ENCODE peak calls at places on chromosomes 6 and 20, in nine cellular contexts. One of them, this sample, is unnamed.

GRCh38 chr6:161080263-161080970 is 88.8 kb downstream of the MAP3K4 start:
- DNase-seq in epithelial cell of esophagus: no peak
- DNase-seq in B cell: no peak
- DNase-seq in astrocyte of the spinal cord: no peak
- DNase-seq in HepG2: no peak
- DNase-seq in AG09309: no peak
- DNase-seq in foreskin fibroblast: no peak
- DNase-seq in neural progenitor cell: no peak
- DNase-seq in endothelial cell: no peak
- DNase-seq in this sample: no peak

GRCh38 chr20:50575869-50576720 is 65.9 kb downstream of the PTPN1 start:
- DNase-seq in epithelial cell of esophagus: peak; percentile 60
- DNase-seq in B cell: peak; percentile 73
- DNase-seq in astrocyte of the spinal cord: peak; percentile 54
- DNase-seq in HepG2: peak; percentile 63
- DNase-seq in AG09309: no peak
- DNase-seq in foreskin fibroblast: peak; percentile 47
- DNase-seq in neural progenitor cell: peak; percentile 72
- DNase-seq in endothelial cell: peak; percentile 58
- DNase-seq in this sample: peak; percentile 80

GRCh38 chr6:32627831-32628230 is 9.4 kb upstream of the HLA-DQA1 start:
- DNase-seq in epithelial cell of esophagus: no peak
- DNase-seq in B cell: peak; percentile 83
- DNase-seq in astrocyte of the spinal cord: peak; percentile 10
- DNase-seq in HepG2: no peak
- DNase-seq in AG09309: no peak
- DNase-seq in foreskin fibroblast: no peak
- DNase-seq in neural progenitor cell: no peak
- DNase-seq in endothelial cell: no peak
- DNase-seq in this sample: peak; percentile 53

GRCh38 chr6:87702589-87702945 is 534 bp upstream of the AKIRIN2 start:
- DNase-seq in epithelial cell of esophagus: peak; percentile 70
- DNase-seq in B cell: no peak
- DNase-seq in astrocyte of the spinal cord: no peak
- DNase-seq in HepG2: peak; percentile 49
- DNase-seq in AG09309: peak; percentile 38
- DNase-seq in foreskin fibroblast: peak; percentile 35
- DNase-seq in neural progenitor cell: peak; percentile 84
- DNase-seq in endothelial cell: no peak
- DNase-seq in this sample: no peak

GRCh38 chr6:316753-317038 is 24.4 kb downstream of the DUSP22 start:
- DNase-seq in epithelial cell of esophagus: no peak
- DNase-seq in B cell: no peak
- DNase-seq in astrocyte of the spinal cord: no peak
- DNase-seq in HepG2: no peak
- DNase-seq in AG09309: no peak
- DNase-seq in foreskin fibroblast: no peak
- DNase-seq in neural progenitor cell: no peak
- DNase-seq in endothelial cell: no peak
- DNase-seq in this sample: no peak

GRCh38 chr6:143236151-143236788 is 175.6 kb downstream of the AIG1 start:
- DNase-seq in epithelial cell of esophagus: no peak
- DNase-seq in B cell: no peak
- DNase-seq in astrocyte of the spinal cord: peak; percentile 51
- DNase-seq in HepG2: no peak
- DNase-seq in AG09309: peak; percentile 38
- DNase-seq in foreskin fibroblast: peak; percentile 72
- DNase-seq in neural progenitor cell: no peak
- DNase-seq in endothelial cell: no peak
- DNase-seq in this sample: no peak

GRCh38 chr6:24306038-24306437 is 51.8 kb downstream of the DCDC2 start:
- DNase-seq in epithelial cell of esophagus: no peak
- DNase-seq in B cell: no peak
- DNase-seq in astrocyte of the spinal cord: no peak
- DNase-seq in HepG2: no peak
- DNase-seq in AG09309: no peak
- DNase-seq in foreskin fibroblast: no peak
- DNase-seq in neural progenitor cell: no peak
- DNase-seq in endothelial cell: no peak
- DNase-seq in this sample: no peak

GRCh38 chr6:169868458-169868857 is 117.0 kb downstream of the ERMARD start:
- DNase-seq in epithelial cell of esophagus: no peak
- DNase-seq in B cell: no peak
- DNase-seq in astrocyte of the spinal cord: no peak
- DNase-seq in HepG2: no peak
- DNase-seq in AG09309: no peak
- DNase-seq in foreskin fibroblast: no peak
- DNase-seq in neural progenitor cell: no peak
- DNase-seq in endothelial cell: no peak
- DNase-seq in this sample: peak; percentile 83

GRCh38 chr6:33178755-33179475 is 13.4 kb downstream of the COL11A2 start:
- DNase-seq in epithelial cell of esophagus: no peak
- DNase-seq in B cell: no peak
- DNase-seq in astrocyte of the spinal cord: no peak
- DNase-seq in HepG2: no peak
- DNase-seq in AG09309: no peak
- DNase-seq in foreskin fibroblast: no peak
- DNase-seq in neural progenitor cell: no peak
- DNase-seq in endothelial cell: no peak
- DNase-seq in this sample: no peak

GRCh38 chr20:44211177-44212039 is 837 bp upstream of the OSER1 start:
- DNase-seq in epithelial cell of esophagus: no peak
- DNase-seq in B cell: no peak
- DNase-seq in astrocyte of the spinal cord: peak; percentile 27
- DNase-seq in HepG2: no peak
- DNase-seq in AG09309: no peak
- DNase-seq in foreskin fibroblast: peak; percentile 37
- DNase-seq in neural progenitor cell: peak; percentile 26
- DNase-seq in endothelial cell: no peak
- DNase-seq in this sample: peak; percentile 40

GRCh38 chr20:38604873-38605303 is 3.3 kb downstream of the ARHGAP40 start:
- DNase-seq in epithelial cell of esophagus: peak; percentile 92
- DNase-seq in B cell: no peak
- DNase-seq in astrocyte of the spinal cord: peak; percentile 30
- DNase-seq in HepG2: peak; percentile 100
- DNase-seq in AG09309: no peak
- DNase-seq in foreskin fibroblast: peak; percentile 4
- DNase-seq in neural progenitor cell: no peak
- DNase-seq in endothelial cell: no peak
- DNase-seq in this sample: no peak

GRCh38 chr20:17767624-17768023 is 67.9 kb downstream of the BANF2 start:
- DNase-seq in epithelial cell of esophagus: no peak
- DNase-seq in B cell: no peak
- DNase-seq in astrocyte of the spinal cord: no peak
- DNase-seq in HepG2: no peak
- DNase-seq in AG09309: no peak
- DNase-seq in foreskin fibroblast: no peak
- DNase-seq in neural progenitor cell: no peak
- DNase-seq in endothelial cell: no peak
- DNase-seq in this sample: no peak

GRCh38 chr6:327538-328183 is 35.4 kb downstream of the DUSP22 start:
- DNase-seq in epithelial cell of esophagus: no peak
- DNase-seq in B cell: no peak
- DNase-seq in astrocyte of the spinal cord: peak; percentile 65
- DNase-seq in HepG2: no peak
- DNase-seq in AG09309: no peak
- DNase-seq in foreskin fibroblast: peak; percentile 17
- DNase-seq in neural progenitor cell: no peak
- DNase-seq in endothelial cell: no peak
- DNase-seq in this sample: no peak

GRCh38 chr6:6966127-6966526 is 141.6 kb upstream of the RREB1 start:
- DNase-seq in epithelial cell of esophagus: peak; percentile 45
- DNase-seq in B cell: no peak
- DNase-seq in astrocyte of the spinal cord: no peak
- DNase-seq in HepG2: no peak
- DNase-seq in AG09309: no peak
- DNase-seq in foreskin fibroblast: no peak
- DNase-seq in neural progenitor cell: no peak
- DNase-seq in endothelial cell: no peak
- DNase-seq in this sample: no peak

GRCh38 chr20:43923917-43924316 is 9.3 kb downstream of the TOX2 start:
- DNase-seq in epithelial cell of esophagus: no peak
- DNase-seq in B cell: no peak
- DNase-seq in astrocyte of the spinal cord: no peak
- DNase-seq in HepG2: no peak
- DNase-seq in AG09309: no peak
- DNase-seq in foreskin fibroblast: no peak
- DNase-seq in neural progenitor cell: no peak
- DNase-seq in endothelial cell: no peak
- DNase-seq in this sample: no peak

GRCh38 chr20:14953736-14954135 is 616.3 kb upstream of the FLRT3 start:
- DNase-seq in epithelial cell of esophagus: no peak
- DNase-seq in B cell: no peak
- DNase-seq in astrocyte of the spinal cord: no peak
- DNase-seq in HepG2: no peak
- DNase-seq in AG09309: no peak
- DNase-seq in foreskin fibroblast: no peak
- DNase-seq in neural progenitor cell: no peak
- DNase-seq in endothelial cell: no peak
- DNase-seq in this sample: no peak

GRCh38 chr6:47766445-47766844 is 15.4 kb upstream of the OPN5 start:
- DNase-seq in epithelial cell of esophagus: no peak
- DNase-seq in B cell: no peak
- DNase-seq in astrocyte of the spinal cord: no peak
- DNase-seq in HepG2: no peak
- DNase-seq in AG09309: no peak
- DNase-seq in foreskin fibroblast: no peak
- DNase-seq in neural progenitor cell: no peak
- DNase-seq in endothelial cell: no peak
- DNase-seq in this sample: no peak

GRCh38 chr20:2752631-2753455 is 47.6 kb downstream of the CPXM1 start:
- DNase-seq in epithelial cell of esophagus: peak; percentile 43
- DNase-seq in B cell: no peak
- DNase-seq in astrocyte of the spinal cord: peak; percentile 37
- DNase-seq in HepG2: peak; percentile 58
- DNase-seq in AG09309: no peak
- DNase-seq in foreskin fibroblast: peak; percentile 21
- DNase-seq in neural progenitor cell: peak; percentile 90
- DNase-seq in endothelial cell: peak; percentile 62
- DNase-seq in this sample: peak; percentile 58

GRCh38 chr6:31575335-31575901 is at the start of gene TNF:
- DNase-seq in epithelial cell of esophagus: peak; percentile 80
- DNase-seq in B cell: peak; percentile 76
- DNase-seq in astrocyte of the spinal cord: no peak
- DNase-seq in HepG2: no peak
- DNase-seq in AG09309: no peak
- DNase-seq in foreskin fibroblast: no peak
- DNase-seq in neural progenitor cell: no peak
- DNase-seq in endothelial cell: no peak
- DNase-seq in this sample: peak; percentile 87

GRCh38 chr6:44052419-44053011 is 74.7 kb downstream of the MRPL14 start:
- DNase-seq in epithelial cell of esophagus: no peak
- DNase-seq in B cell: no peak
- DNase-seq in astrocyte of the spinal cord: peak; percentile 75
- DNase-seq in HepG2: no peak
- DNase-seq in AG09309: peak; percentile 63
- DNase-seq in foreskin fibroblast: peak; percentile 78
- DNase-seq in neural progenitor cell: peak; percentile 59
- DNase-seq in endothelial cell: no peak
- DNase-seq in this sample: no peak
- TF ChIP-seq CTCF in epithelial cell of esophagus: no peak
- TF ChIP-seq CTCF in B cell: no peak
- TF ChIP-seq CTCF in astrocyte of the spinal cord: no peak
- TF ChIP-seq CTCF in HepG2: no peak
- TF ChIP-seq CTCF in AG09309: no peak
- TF ChIP-seq CTCF in foreskin fibroblast: no peak
- TF ChIP-seq CTCF in neural progenitor cell: no peak
- TF ChIP-seq CTCF in endothelial cell: no peak
- TF ChIP-seq CTCF in this sample: no peak

GRCh38 chr6:107611060-107611824 is 121.3 kb downstream of the SOBP start:
- DNase-seq in epithelial cell of esophagus: no peak
- DNase-seq in B cell: no peak
- DNase-seq in astrocyte of the spinal cord: no peak
- DNase-seq in HepG2: no peak
- DNase-seq in AG09309: no peak
- DNase-seq in foreskin fibroblast: no peak
- DNase-seq in neural progenitor cell: peak; percentile 81
- DNase-seq in endothelial cell: no peak
- DNase-seq in this sample: no peak
- TF ChIP-seq CTCF in epithelial cell of esophagus: no peak
- TF ChIP-seq CTCF in B cell: no peak
- TF ChIP-seq CTCF in astrocyte of the spinal cord: no peak
- TF ChIP-seq CTCF in HepG2: no peak
- TF ChIP-seq CTCF in AG09309: no peak
- TF ChIP-seq CTCF in foreskin fibroblast: no peak
- TF ChIP-seq CTCF in neural progenitor cell: no peak
- TF ChIP-seq CTCF in endothelial cell: no peak
- TF ChIP-seq CTCF in this sample: no peak

GRCh38 chr6:157226026-157226639 is 97.2 kb downstream of the TMEM242 start:
- DNase-seq in epithelial cell of esophagus: no peak
- DNase-seq in B cell: no peak
- DNase-seq in astrocyte of the spinal cord: no peak
- DNase-seq in HepG2: no peak
- DNase-seq in AG09309: peak; percentile 42
- DNase-seq in foreskin fibroblast: no peak
- DNase-seq in neural progenitor cell: no peak
- DNase-seq in endothelial cell: no peak
- DNase-seq in this sample: no peak

GRCh38 chr6:157229219-157229607 is 94.1 kb downstream of the TMEM242 start:
- DNase-seq in epithelial cell of esophagus: no peak
- DNase-seq in B cell: no peak
- DNase-seq in astrocyte of the spinal cord: no peak
- DNase-seq in HepG2: no peak
- DNase-seq in AG09309: no peak
- DNase-seq in foreskin fibroblast: no peak
- DNase-seq in neural progenitor cell: no peak
- DNase-seq in endothelial cell: no peak
- DNase-seq in this sample: no peak

GRCh38 chr6:157226761-157227160 is 96.6 kb downstream of the TMEM242 start:
- DNase-seq in epithelial cell of esophagus: no peak
- DNase-seq in B cell: no peak
- DNase-seq in astrocyte of the spinal cord: no peak
- DNase-seq in HepG2: no peak
- DNase-seq in AG09309: no peak
- DNase-seq in foreskin fibroblast: no peak
- DNase-seq in neural progenitor cell: no peak
- DNase-seq in endothelial cell: no peak
- DNase-seq in this sample: no peak

GRCh38 chr6:157228421-157229218 is 94.7 kb downstream of the TMEM242 start:
- DNase-seq in epithelial cell of esophagus: no peak
- DNase-seq in B cell: no peak
- DNase-seq in astrocyte of the spinal cord: no peak
- DNase-seq in HepG2: no peak
- DNase-seq in AG09309: no peak
- DNase-seq in foreskin fibroblast: no peak
- DNase-seq in neural progenitor cell: peak; percentile 79
- DNase-seq in endothelial cell: no peak
- DNase-seq in this sample: no peak

GRCh38 chr6:157227202-157228166 is 95.8 kb downstream of the TMEM242 start:
- DNase-seq in epithelial cell of esophagus: no peak
- DNase-seq in B cell: no peak
- DNase-seq in astrocyte of the spinal cord: no peak
- DNase-seq in HepG2: no peak
- DNase-seq in AG09309: no peak
- DNase-seq in foreskin fibroblast: no peak
- DNase-seq in neural progenitor cell: no peak
- DNase-seq in endothelial cell: no peak
- DNase-seq in this sample: peak; percentile 27
- TF ChIP-seq CTCF in epithelial cell of esophagus: peak; percentile 17
- TF ChIP-seq CTCF in B cell: peak; percentile 19
- TF ChIP-seq CTCF in astrocyte of the spinal cord: peak; percentile 36
- TF ChIP-seq CTCF in HepG2: peak; percentile 41
- TF ChIP-seq CTCF in AG09309: peak; percentile 35
- TF ChIP-seq CTCF in foreskin fibroblast: peak; percentile 33
- TF ChIP-seq CTCF in neural progenitor cell: peak; percentile 47
- TF ChIP-seq CTCF in endothelial cell: peak; percentile 58
- TF ChIP-seq CTCF in this sample: peak; percentile 60

GRCh38 chr6:71385111-71385822 is 96.7 kb downstream of the OGFRL1 start:
- DNase-seq in epithelial cell of esophagus: no peak
- DNase-seq in B cell: no peak
- DNase-seq in astrocyte of the spinal cord: no peak
- DNase-seq in HepG2: no peak
- DNase-seq in AG09309: no peak
- DNase-seq in foreskin fibroblast: no peak
- DNase-seq in neural progenitor cell: no peak
- DNase-seq in endothelial cell: no peak
- DNase-seq in this sample: no peak
- TF ChIP-seq CTCF in epithelial cell of esophagus: no peak
- TF ChIP-seq CTCF in B cell: no peak
- TF ChIP-seq CTCF in astrocyte of the spinal cord: no peak
- TF ChIP-seq CTCF in HepG2: no peak
- TF ChIP-seq CTCF in AG09309: no peak
- TF ChIP-seq CTCF in foreskin fibroblast: no peak
- TF ChIP-seq CTCF in neural progenitor cell: no peak
- TF ChIP-seq CTCF in endothelial cell: no peak
- TF ChIP-seq CTCF in this sample: no peak

This sample was measured in activated CD8-positive, alpha-beta T cell treated with anti-CD3 and anti-CD28 coated beads for 36 hours.